ENCODE peak calls at places on chromosomes 4 and X, in six cellular contexts. L is H9; T is adipocyte; A is CD8-positive, alpha-beta memory T cell; M is cardiac muscle cell; Q is psoas muscle. G is an unnamed sample. For H3K27me3, the result is how much of the 10 kb centered on the place peaks cover.

GRCh38 chr4:26141916-26142638 is 178.7 kb upstream of the RBPJ start:
- DNase-seq in Q (peak), T (peak), M (peak), A (no peak), L (no peak), G (no peak)

GRCh38 chr4:24382381-24382780 is 202.0 kb downstream of the DHX15 start:
- DNase-seq in M (no peak), T (no peak), Q (no peak), A (no peak), L (no peak), G (no peak)

GRCh38 chr4:112069110-112069509 is 76.1 kb upstream of the FAM241A start:
- DNase-seq in Q (no peak), A (no peak), L (no peak), M (peak), T (peak), G (no peak)

GRCh38 chrX:40166582-40166981 is 68.8 kb upstream of the BCOR start:
- DNase-seq in M (no peak), T (peak), A (no peak), L (peak), Q (peak), G (no peak)

GRCh38 chrX:41388543-41388942 is 54.6 kb downstream of the DDX3X start:
- DNase-seq in T (no peak), Q (no peak), L (no peak), M (no peak), A (no peak), G (no peak)

GRCh38 chr4:70895846-70896435 is 6.2 kb upstream of the MOB1B start:
- DNase-seq in T (no peak), Q (no peak), M (no peak), A (no peak), L (no peak), G (no peak)

GRCh38 chr4:152169666-152170065 is 366.2 kb downstream of the FBXW7 start:
- DNase-seq in M (no peak), Q (no peak), L (no peak), T (no peak), A (no peak), G (no peak)

GRCh38 chr4:43411226-43411625 is 518.7 kb downstream of the GRXCR1 start:
- DNase-seq in A (no peak), M (no peak), L (no peak), Q (no peak), T (no peak), G (no peak)

GRCh38 chr4:120694973-120695372 is 227.6 kb downstream of the PRDM5 start:
- DNase-seq in T (no peak), A (no peak), L (no peak), Q (no peak), M (peak), G (peak)

GRCh38 chrX:10901290-10901633 is 209.9 kb upstream of the HCCS start:
- DNase-seq in T (no peak), M (no peak), Q (no peak), L (no peak), A (no peak), G (no peak)

GRCh38 chr4:30912098-30912719 is 192.0 kb downstream of the PCDH7 start:
- DNase-seq in M (no peak), Q (no peak), A (no peak), L (no peak), T (peak), G (peak)

GRCh38 chrX:107507744-107508117 is 58.3 kb downstream of the FRMPD3 start:
- DNase-seq in L (no peak), T (no peak), M (no peak), A (no peak), Q (no peak), G (no peak)
- H3K27me3 ChIP-seq in L (under half), T (half or more), M (under half), A (under half), Q (under half), G (under half)

GRCh38 chr4:6191448-6192130 is 8.8 kb downstream of the JAKMIP1 start:
- DNase-seq in Q (no peak), T (no peak), L (no peak), M (no peak), A (no peak), G (no peak)
- H3K27me3 ChIP-seq in Q (under half), T (under half), L (under half), M (under half), A (under half), G (under half)

GRCh38 chr4:8198206-8198905 is 734 bp upstream of the SH3TC1 start:
- DNase-seq in A (no peak), M (no peak), Q (no peak), L (no peak), T (no peak), G (no peak)

GRCh38 chr4:8197521-8197920 is 1.6 kb upstream of the SH3TC1 start:
- DNase-seq in L (no peak), M (no peak), T (no peak), Q (no peak), A (no peak), G (no peak)

GRCh38 chr4:8199594-8200301 is 658 bp downstream of the SH3TC1 start:
- DNase-seq in L (no peak), A (no peak), M (no peak), Q (no peak), T (no peak), G (no peak)

GRCh38 chr4:8200302-8200975 is 1.3 kb downstream of the SH3TC1 start:
- DNase-seq in M (peak), Q (peak), T (no peak), A (no peak), L (no peak), G (no peak)

GRCh38 chr4:8198906-8199593 is at the start of gene SH3TC1:
- DNase-seq in Q (peak), L (no peak), M (peak), T (peak), A (peak), G (peak)
- H3K27me3 ChIP-seq in Q (under half), L (under half), M (under half), T (under half), A (under half), G (under half)

DNA sequence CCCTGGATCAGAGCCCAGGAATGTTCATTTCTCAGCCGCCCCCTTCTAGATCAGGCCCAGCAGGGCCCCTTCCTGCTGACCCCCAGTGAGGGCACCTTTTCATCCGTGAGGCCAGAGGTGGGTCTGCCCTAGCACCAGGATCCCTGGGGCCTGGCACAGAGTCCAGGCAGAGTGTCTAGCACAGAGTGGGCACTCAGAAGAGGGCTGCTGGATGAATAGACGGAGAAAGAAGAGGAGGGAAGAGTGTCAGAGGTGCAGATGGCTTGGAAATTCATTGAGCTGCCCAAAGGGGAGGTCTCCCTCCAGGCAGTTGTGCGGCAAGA is 106.5 kb downstream of the CPZ start:
- DNase-seq in T (no peak), Q (no peak), A (no peak), L (peak), M (no peak), G (no peak)
- H3K27me3 ChIP-seq in T (under half), Q (under half), A (under half), L (under half), M (under half), G (under half)

DNA sequence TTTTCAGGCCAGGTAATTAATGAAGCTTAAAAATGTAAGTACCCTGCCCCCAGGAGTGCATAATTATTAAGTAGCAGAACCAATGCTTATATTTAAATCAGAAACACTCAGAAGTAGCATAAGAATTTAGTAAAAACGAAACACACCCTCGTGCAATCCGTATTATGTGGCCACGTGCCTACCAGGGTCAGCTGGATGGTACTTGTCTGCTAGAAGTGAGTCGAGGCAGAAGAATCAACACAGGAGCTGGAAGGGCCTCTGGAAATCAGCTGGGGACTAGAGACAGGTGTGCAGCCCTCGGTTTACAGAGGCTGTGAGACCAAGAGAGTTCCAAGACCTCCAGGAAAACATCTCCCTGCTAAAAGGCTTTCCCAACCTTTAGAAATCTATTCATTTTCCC is 559 bp upstream of the FAM47E start:
- DNase-seq in A (no peak), T (no peak), Q (no peak), M (no peak), L (no peak), G (no peak)
- H3K27me3 ChIP-seq in A (under half), T (under half), Q (under half), M (under half), L (under half), G (under half)

DNA sequence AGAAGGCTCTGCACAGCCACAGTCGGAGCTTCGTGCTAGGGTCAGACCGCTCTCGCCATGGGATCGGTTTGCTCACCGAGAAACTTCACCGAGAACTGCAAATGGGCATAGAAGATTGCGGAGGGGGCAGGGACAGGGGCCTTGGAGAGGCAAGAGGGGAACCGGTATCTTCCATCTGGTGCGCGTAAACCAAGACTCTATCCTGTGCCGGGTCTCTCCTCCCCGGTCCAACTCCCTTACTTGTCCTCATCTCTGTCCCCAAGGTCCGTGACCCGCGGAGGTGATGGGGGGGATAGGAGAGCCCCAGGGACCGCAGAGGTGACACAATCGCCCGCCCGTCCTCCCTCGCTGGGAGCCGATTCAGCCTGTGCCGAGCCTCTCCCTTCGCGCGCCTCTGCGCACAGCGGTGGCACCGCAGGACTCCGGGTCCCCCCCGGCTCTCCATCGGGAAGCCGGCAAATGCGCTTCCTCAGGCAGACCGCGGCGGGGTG is 960 bp downstream of the SCD5 start:
- DNase-seq in Q (peak), A (peak), L (peak), T (peak), M (peak), G (no peak)
- H3K27me3 ChIP-seq in Q (under half), A (under half), L (half or more), T (under half), M (half or more), G (under half)

GRCh38 chr4:183388021-183388420 is 56.4 kb upstream of the CDKN2AIP start:
- DNase-seq in A (no peak), Q (no peak), T (no peak), L (no peak), M (no peak), G (no peak)
- H3K27me3 ChIP-seq in A (under half), Q (under half), T (under half), L (under half), M (under half), G (under half)

GRCh38 chr4:7146059-7146763 is 46.1 kb upstream of the SORCS2 start:
- DNase-seq in Q (no peak), M (no peak), A (no peak), T (no peak), L (no peak), G (no peak)

GRCh38 chr4:7146764-7147071 is 45.6 kb upstream of the SORCS2 start:
- DNase-seq in M (no peak), Q (no peak), A (no peak), T (no peak), L (no peak), G (no peak)

GRCh38 chr4:7148337-7148736 is 44.0 kb upstream of the SORCS2 start:
- DNase-seq in M (no peak), A (no peak), L (no peak), T (no peak), Q (no peak), G (no peak)

GRCh38 chr4:7147661-7148310 is 44.6 kb upstream of the SORCS2 start:
- DNase-seq in Q (no peak), T (no peak), M (no peak), A (no peak), L (no peak), G (no peak)

DNA sequence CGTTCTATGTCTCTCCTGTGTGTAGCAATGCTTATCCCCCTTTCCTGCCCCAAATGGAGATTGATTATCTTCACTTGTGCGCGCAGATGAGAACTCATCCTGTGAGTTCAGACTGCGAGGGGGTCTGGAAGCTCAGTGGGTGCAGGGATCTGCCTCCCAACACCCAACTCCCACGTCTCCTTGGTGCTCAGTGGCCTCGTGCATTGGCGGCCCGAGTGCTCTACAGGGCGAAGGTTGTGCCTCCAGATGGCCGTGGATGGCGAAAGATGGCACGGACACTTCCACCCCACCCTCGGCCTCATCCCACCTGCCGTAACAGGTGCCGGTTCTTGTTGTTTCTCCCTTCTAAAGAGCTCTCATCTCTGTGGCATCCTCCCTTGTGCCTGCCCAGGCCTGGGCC is 45.1 kb upstream of the SORCS2 start:
- DNase-seq in Q (no peak), L (no peak), T (no peak), A (no peak), M (no peak), G (no peak)
- H3K27me3 ChIP-seq in Q (under half), L (under half), T (under half), A (under half), M (under half), G (under half)

G was measured in brain microvascular endothelial cell.